ENCODE peak calls at places on chromosome 20, in eight cellular contexts. One of them, this sample, is unnamed.

GRCh38 chr20:9214676-9215075 is 145.8 kb downstream of the PLCB4 start:
- DNase-seq in neural crest cell: no peak
- DNase-seq in HFFc6: peak; percentile 91
- DNase-seq in progenitor cell of endocrine pancreas: no peak
- DNase-seq in fibroblast of mammary gland: peak; percentile 96
- DNase-seq in GM23338: no peak
- DNase-seq in endothelial cell: no peak
- DNase-seq in NB4: no peak
- DNase-seq in this sample: no peak

GRCh38 chr20:56445130-56445529 is 23.3 kb upstream of the RTF2 start:
- DNase-seq in GM23338: no peak
- DNase-seq in neural crest cell: no peak
- DNase-seq in HFFc6: no peak
- DNase-seq in progenitor cell of endocrine pancreas: no peak
- DNase-seq in endothelial cell: no peak
- DNase-seq in fibroblast of mammary gland: no peak
- DNase-seq in NB4: no peak
- DNase-seq in this sample: no peak

GRCh38 chr20:4813076-4813838 is 91.5 kb downstream of the PRND start:
- DNase-seq in NB4: peak; percentile 51
- DNase-seq in HFFc6: no peak
- DNase-seq in progenitor cell of endocrine pancreas: no peak
- DNase-seq in fibroblast of mammary gland: no peak
- DNase-seq in GM23338: no peak
- DNase-seq in endothelial cell: no peak
- DNase-seq in neural crest cell: no peak
- DNase-seq in this sample: peak; percentile 62

GRCh38 chr20:23841693-23842092 is 15.2 kb upstream of the CST2 start:
- DNase-seq in fibroblast of mammary gland: no peak
- DNase-seq in GM23338: no peak
- DNase-seq in NB4: no peak
- DNase-seq in HFFc6: no peak
- DNase-seq in neural crest cell: no peak
- DNase-seq in progenitor cell of endocrine pancreas: no peak
- DNase-seq in endothelial cell: no peak
- DNase-seq in this sample: no peak

GRCh38 chr20:38275815-38276550 is 15.4 kb upstream of the KIAA1755 start:
- DNase-seq in GM23338: no peak
- DNase-seq in fibroblast of mammary gland: peak; percentile 88
- DNase-seq in NB4: peak; percentile 84
- DNase-seq in progenitor cell of endocrine pancreas: no peak
- DNase-seq in HFFc6: peak; percentile 91
- DNase-seq in neural crest cell: no peak
- DNase-seq in endothelial cell: no peak
- DNase-seq in this sample: peak; percentile 77

GRCh38 chr20:1946762-1947534 is 46.9 kb downstream of the PDYN start:
- DNase-seq in endothelial cell: peak; percentile 30
- DNase-seq in GM23338: peak; percentile 99
- DNase-seq in HFFc6: no peak
- DNase-seq in NB4: peak; percentile 76
- DNase-seq in progenitor cell of endocrine pancreas: peak; percentile 26
- DNase-seq in fibroblast of mammary gland: peak; percentile 39
- DNase-seq in neural crest cell: peak; percentile 11
- DNase-seq in this sample: peak; percentile 79

GRCh38 chr20:57414867-57415592 is 23.8 kb downstream of the RBM38 start:
- DNase-seq in neural crest cell: no peak
- DNase-seq in progenitor cell of endocrine pancreas: no peak
- DNase-seq in endothelial cell: no peak
- DNase-seq in HFFc6: peak; percentile 7
- DNase-seq in GM23338: no peak
- DNase-seq in NB4: peak; percentile 81
- DNase-seq in fibroblast of mammary gland: peak; percentile 30
- DNase-seq in this sample: no peak

GRCh38 chr20:14477125-14477524 is 139.7 kb upstream of the FLRT3 start:
- DNase-seq in GM23338: no peak
- DNase-seq in progenitor cell of endocrine pancreas: no peak
- DNase-seq in fibroblast of mammary gland: peak; percentile 89
- DNase-seq in HFFc6: no peak
- DNase-seq in NB4: no peak
- DNase-seq in endothelial cell: no peak
- DNase-seq in neural crest cell: no peak
- DNase-seq in this sample: no peak

GRCh38 chr20:47544240-47544639 is 42.6 kb downstream of the NCOA3 start:
- DNase-seq in endothelial cell: no peak
- DNase-seq in GM23338: no peak
- DNase-seq in progenitor cell of endocrine pancreas: no peak
- DNase-seq in HFFc6: peak; percentile 67
- DNase-seq in neural crest cell: no peak
- DNase-seq in fibroblast of mammary gland: peak; percentile 63
- DNase-seq in NB4: no peak
- DNase-seq in this sample: no peak

GRCh38 chr20:38073307-38074010 is 39.9 kb downstream of the RPRD1B start:
- DNase-seq in GM23338: peak; percentile 86
- DNase-seq in endothelial cell: peak; percentile 60
- DNase-seq in progenitor cell of endocrine pancreas: no peak
- DNase-seq in fibroblast of mammary gland: peak; percentile 98
- DNase-seq in neural crest cell: peak; percentile 52
- DNase-seq in NB4: peak; percentile 70
- DNase-seq in HFFc6: peak; percentile 84
- DNase-seq in this sample: no peak

GRCh38 chr20:47790032-47790965 is 5.0 kb upstream of the SULF2 start:
- DNase-seq in neural crest cell: no peak
- DNase-seq in HFFc6: no peak
- DNase-seq in NB4: no peak
- DNase-seq in endothelial cell: no peak
- DNase-seq in GM23338: no peak
- DNase-seq in fibroblast of mammary gland: peak; percentile 87
- DNase-seq in progenitor cell of endocrine pancreas: no peak
- DNase-seq in this sample: no peak

GRCh38 chr20:32762754-32763201 is 593 bp downstream of the DNMT3B start:
- DNase-seq in progenitor cell of endocrine pancreas: peak; percentile 32
- DNase-seq in neural crest cell: no peak
- DNase-seq in GM23338: no peak
- DNase-seq in endothelial cell: peak; percentile 30
- DNase-seq in NB4: peak; percentile 58
- DNase-seq in HFFc6: no peak
- DNase-seq in fibroblast of mammary gland: no peak
- DNase-seq in this sample: no peak
- TF ChIP-seq CTCF in progenitor cell of endocrine pancreas: no peak
- TF ChIP-seq CTCF in neural crest cell: no peak
- TF ChIP-seq CTCF in GM23338: no peak
- TF ChIP-seq CTCF in endothelial cell: no peak
- TF ChIP-seq CTCF in NB4: no peak
- TF ChIP-seq CTCF in HFFc6: no peak
- TF ChIP-seq CTCF in fibroblast of mammary gland: no peak
- TF ChIP-seq CTCF in this sample: no peak

DNA sequence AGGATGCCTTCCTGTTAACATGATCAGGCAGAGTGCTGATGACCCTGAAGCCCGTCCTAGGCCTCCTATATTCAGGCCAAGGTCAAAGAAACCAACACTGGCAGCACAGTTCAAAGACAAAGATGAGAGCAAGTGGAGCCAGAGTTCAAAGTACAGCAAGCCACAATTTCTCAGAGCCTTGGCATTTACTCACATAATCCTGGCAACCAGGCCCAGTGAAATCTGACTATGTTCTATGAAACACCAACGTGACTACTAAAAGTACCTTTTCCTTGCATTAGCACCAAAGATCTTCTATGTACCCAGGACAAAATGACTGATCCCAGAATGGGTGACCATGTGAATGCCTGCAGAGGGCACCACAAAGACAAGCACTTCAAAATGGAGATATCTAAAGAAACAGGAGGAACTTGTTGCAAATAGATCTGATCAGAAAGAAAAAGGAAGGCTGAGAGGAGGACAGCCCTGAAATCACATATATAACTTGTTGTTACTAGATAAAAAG is 3.9 kb downstream of the NFS1 start:
- DNase-seq in fibroblast of mammary gland: no peak
- DNase-seq in progenitor cell of endocrine pancreas: no peak
- DNase-seq in HFFc6: no peak
- DNase-seq in endothelial cell: no peak
- DNase-seq in GM23338: no peak
- DNase-seq in neural crest cell: no peak
- DNase-seq in NB4: no peak
- DNase-seq in this sample: no peak
- TF ChIP-seq CTCF in fibroblast of mammary gland: no peak
- TF ChIP-seq CTCF in progenitor cell of endocrine pancreas: no peak
- TF ChIP-seq CTCF in HFFc6: peak; percentile 16
- TF ChIP-seq CTCF in endothelial cell: no peak
- TF ChIP-seq CTCF in GM23338: no peak
- TF ChIP-seq CTCF in neural crest cell: no peak
- TF ChIP-seq CTCF in NB4: no peak
- TF ChIP-seq CTCF in this sample: no peak

GRCh38 chr20:3671986-3672863 is 9.0 kb upstream of the GFRA4 start:
- DNase-seq in fibroblast of mammary gland: no peak
- DNase-seq in endothelial cell: no peak
- DNase-seq in GM23338: peak; percentile 59
- DNase-seq in NB4: no peak
- DNase-seq in neural crest cell: no peak
- DNase-seq in progenitor cell of endocrine pancreas: no peak
- DNase-seq in HFFc6: no peak
- DNase-seq in this sample: no peak
- TF ChIP-seq CTCF in fibroblast of mammary gland: no peak
- TF ChIP-seq CTCF in endothelial cell: no peak
- TF ChIP-seq CTCF in GM23338: no peak
- TF ChIP-seq CTCF in NB4: no peak
- TF ChIP-seq CTCF in neural crest cell: no peak
- TF ChIP-seq CTCF in progenitor cell of endocrine pancreas: no peak
- TF ChIP-seq CTCF in HFFc6: no peak
- TF ChIP-seq CTCF in this sample: no peak

GRCh38 chr20:44734938-44735337 is 10.7 kb upstream of the KCNK15 start:
- DNase-seq in progenitor cell of endocrine pancreas: no peak
- DNase-seq in neural crest cell: no peak
- DNase-seq in GM23338: peak; percentile 82
- DNase-seq in NB4: no peak
- DNase-seq in HFFc6: peak; percentile 61
- DNase-seq in fibroblast of mammary gland: peak; percentile 50
- DNase-seq in endothelial cell: peak; percentile 32
- DNase-seq in this sample: no peak
- TF ChIP-seq CTCF in progenitor cell of endocrine pancreas: peak; percentile 22
- TF ChIP-seq CTCF in neural crest cell: no peak
- TF ChIP-seq CTCF in GM23338: no peak
- TF ChIP-seq CTCF in NB4: no peak
- TF ChIP-seq CTCF in HFFc6: peak; percentile 72
- TF ChIP-seq CTCF in fibroblast of mammary gland: no peak
- TF ChIP-seq CTCF in endothelial cell: peak; percentile 16
- TF ChIP-seq CTCF in this sample: no peak

GRCh38 chr20:58531063-58531462 is 15.9 kb upstream of the APCDD1L start:
- DNase-seq in NB4: no peak
- DNase-seq in neural crest cell: no peak
- DNase-seq in endothelial cell: no peak
- DNase-seq in GM23338: no peak
- DNase-seq in HFFc6: no peak
- DNase-seq in progenitor cell of endocrine pancreas: no peak
- DNase-seq in fibroblast of mammary gland: no peak
- DNase-seq in this sample: no peak
- TF ChIP-seq CTCF in NB4: no peak
- TF ChIP-seq CTCF in neural crest cell: no peak
- TF ChIP-seq CTCF in endothelial cell: no peak
- TF ChIP-seq CTCF in GM23338: no peak
- TF ChIP-seq CTCF in HFFc6: no peak
- TF ChIP-seq CTCF in progenitor cell of endocrine pancreas: no peak
- TF ChIP-seq CTCF in fibroblast of mammary gland: no peak
- TF ChIP-seq CTCF in this sample: no peak

DNA sequence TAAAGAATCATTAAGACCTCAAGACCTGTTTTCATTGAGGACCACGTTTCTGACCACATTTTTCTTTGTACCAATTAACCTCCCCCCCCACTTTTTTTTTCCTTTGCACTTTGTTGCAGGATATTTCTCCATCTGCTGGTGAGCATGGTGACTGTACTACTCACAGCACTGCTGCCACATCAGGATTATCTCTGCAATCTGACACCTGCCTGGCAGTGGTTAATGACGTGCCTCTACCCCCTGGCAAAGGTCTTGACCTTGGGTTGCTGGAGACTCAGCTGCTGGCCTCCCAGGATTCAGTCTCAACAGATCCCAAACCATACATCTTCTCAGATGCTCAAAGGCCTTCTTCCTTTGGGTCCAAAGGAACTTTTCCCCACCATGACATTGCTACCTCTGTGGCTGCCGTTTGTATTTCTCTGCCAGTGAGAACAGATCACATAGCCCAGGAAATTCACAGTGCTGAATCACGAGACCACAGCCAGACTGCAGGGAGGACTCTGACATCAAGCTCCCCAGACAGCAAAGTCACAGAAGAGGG is 46.6 kb upstream of the EDN3 start:
- DNase-seq in NB4: peak; percentile 95
- DNase-seq in endothelial cell: no peak
- DNase-seq in fibroblast of mammary gland: no peak
- DNase-seq in HFFc6: no peak
- DNase-seq in neural crest cell: no peak
- DNase-seq in progenitor cell of endocrine pancreas: no peak
- DNase-seq in GM23338: no peak
- DNase-seq in this sample: no peak
- TF ChIP-seq CTCF in NB4: peak; percentile 14
- TF ChIP-seq CTCF in endothelial cell: no peak
- TF ChIP-seq CTCF in fibroblast of mammary gland: no peak
- TF ChIP-seq CTCF in HFFc6: no peak
- TF ChIP-seq CTCF in neural crest cell: no peak
- TF ChIP-seq CTCF in progenitor cell of endocrine pancreas: no peak
- TF ChIP-seq CTCF in GM23338: no peak
- TF ChIP-seq CTCF in this sample: no peak

DNA sequence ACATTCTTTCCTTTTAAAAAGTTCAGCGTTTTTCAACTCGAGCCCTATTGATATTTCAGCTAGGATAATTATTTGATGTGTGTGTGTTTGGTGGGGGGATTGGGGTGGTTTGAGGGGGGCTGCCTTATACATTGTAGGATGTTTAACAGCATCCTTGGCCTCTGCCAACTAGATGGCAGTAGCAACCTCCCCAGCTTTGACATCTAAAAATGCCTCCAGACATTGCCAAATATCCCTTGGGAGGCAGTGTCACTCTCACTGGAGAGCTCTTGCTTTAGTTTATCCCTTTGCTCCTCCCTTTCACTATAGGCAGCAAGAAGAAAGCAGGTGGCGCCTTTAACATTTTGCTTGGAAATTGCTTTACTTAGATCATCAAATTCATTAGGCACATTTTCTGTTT is 14.6 kb upstream of the TP53TG5 start:
- DNase-seq in neural crest cell: no peak
- DNase-seq in NB4: peak; percentile 74
- DNase-seq in endothelial cell: no peak
- DNase-seq in HFFc6: peak; percentile 18
- DNase-seq in GM23338: peak; percentile 44
- DNase-seq in fibroblast of mammary gland: no peak
- DNase-seq in progenitor cell of endocrine pancreas: no peak
- DNase-seq in this sample: no peak
- TF ChIP-seq CTCF in neural crest cell: no peak
- TF ChIP-seq CTCF in NB4: peak; percentile 24
- TF ChIP-seq CTCF in endothelial cell: no peak
- TF ChIP-seq CTCF in HFFc6: peak; percentile 31
- TF ChIP-seq CTCF in GM23338: peak; percentile 23
- TF ChIP-seq CTCF in fibroblast of mammary gland: no peak
- TF ChIP-seq CTCF in progenitor cell of endocrine pancreas: no peak
- TF ChIP-seq CTCF in this sample: no peak

This sample was measured in CD14-positive monocyte.